ENCODE peak calls at places on chromosome 2, in five cellular contexts. H is effector memory CD4-positive, alpha-beta T cell; F is coronary artery; Z is Panc1; J is AG04450. X is an unnamed sample.

GRCh38 chr2:61415265-61415664 is 55.6 kb downstream of the USP34 start:
- DNase-seq in F (no peak), J (no peak), H (no peak), Z (no peak), X (no peak)

GRCh38 chr2:216292886-216293291 is 79.4 kb downstream of the MARCHF4 start:
- DNase-seq in Z (no peak), H (no peak), J (no peak), F (no peak), X (no peak)

GRCh38 chr2:234643407-234643806 is 146.5 kb upstream of the ARL4C start:
- DNase-seq in F (no peak), J (no peak), H (no peak), Z (no peak), X (no peak)

GRCh38 chr2:157938556-157938955 is 62.4 kb upstream of the ACVR1 start:
- DNase-seq in J (no peak), F (no peak), Z (no peak), H (no peak), X (no peak)

GRCh38 chr2:184534986-184535385 is 63.3 kb upstream of the ZNF804A start:
- DNase-seq in Z (no peak), F (no peak), H (no peak), J (no peak), X (no peak)

GRCh38 chr2:232479341-232480200 is 8.1 kb downstream of the ECEL1 start:
- DNase-seq in F (no peak), Z (no peak), H (no peak), J (no peak), X (no peak)

GRCh38 chr2:31429759-31430438 is 15.4 kb upstream of the XDH start:
- DNase-seq in F (no peak), H (peak; percentile 33), Z (no peak), J (no peak), X (no peak)

GRCh38 chr2:174711206-174711605 is 53.1 kb downstream of the CHRNA1 start:
- DNase-seq in Z (no peak), H (no peak), F (peak; percentile 16), J (peak; percentile 39), X (no peak)

GRCh38 chr2:233349005-233349998 is 5.0 kb upstream of the DGKD start:
- DNase-seq in F (no peak), J (no peak), Z (no peak), H (no peak), X (peak; percentile 59)

GRCh38 chr2:26555246-26556133 is 77.6 kb upstream of the OTOF start:
- DNase-seq in F (no peak), H (no peak), Z (no peak), J (no peak), X (no peak)

GRCh38 chr2:193556766-193557470 is 1362.2 kb upstream of the TMEFF2 start:
- DNase-seq in J (no peak), Z (no peak), H (no peak), F (no peak), X (no peak)

GRCh38 chr2:158496986-158497385 is 40.2 kb downstream of the PKP4 start:
- DNase-seq in H (no peak), Z (no peak), J (no peak), F (no peak), X (no peak)

GRCh38 chr2:54712516-54712915 is 10.9 kb upstream of the EML6 start:
- DNase-seq in H (no peak), F (no peak), Z (no peak), J (no peak), X (no peak)

GRCh38 chr2:133733856-133734255 is 165.6 kb upstream of the NCKAP5 start:
- DNase-seq in J (peak; percentile 48), F (no peak), H (no peak), Z (no peak), X (no peak)
- H3K27ac ChIP-seq in J (no peak overlapping the region), F (no peak overlapping the region), H (no peak overlapping the region), Z (no peak overlapping the region), X (no peak overlapping the region)

GRCh38 chr2:32777714-32778113 is 149.9 kb downstream of the TTC27 start:
- DNase-seq in J (no peak), Z (no peak), F (no peak), H (no peak), X (no peak)
- H3K27ac ChIP-seq in J (no peak overlapping the region), Z (no peak overlapping the region), F (no peak overlapping the region), H (no peak overlapping the region), X (no peak overlapping the region)

GRCh38 chr2:159892990-159893389 is 95.0 kb upstream of the CD302 start:
- DNase-seq in F (no peak), H (no peak), J (no peak), Z (no peak), X (no peak)
- H3K27ac ChIP-seq in F (no peak overlapping the region), H (no peak overlapping the region), J (no peak overlapping the region), Z (no peak overlapping the region), X (no peak overlapping the region)

GRCh38 chr2:236239276-236240065 is 24.7 kb downstream of the ASB18 start:
- DNase-seq in J (no peak), F (no peak), Z (no peak), H (no peak), X (no peak)

GRCh38 chr2:236238756-236239155 is 25.4 kb downstream of the ASB18 start:
- DNase-seq in J (no peak), H (no peak), F (no peak), Z (no peak), X (no peak)

GRCh38 chr2:236241181-236242056 is 22.8 kb downstream of the ASB18 start:
- DNase-seq in J (no peak), F (no peak), H (no peak), Z (no peak), X (no peak)

GRCh38 chr2:236242057-236242495 is 22.1 kb downstream of the ASB18 start:
- DNase-seq in H (no peak), J (no peak), F (no peak), Z (no peak), X (no peak)

DNA sequence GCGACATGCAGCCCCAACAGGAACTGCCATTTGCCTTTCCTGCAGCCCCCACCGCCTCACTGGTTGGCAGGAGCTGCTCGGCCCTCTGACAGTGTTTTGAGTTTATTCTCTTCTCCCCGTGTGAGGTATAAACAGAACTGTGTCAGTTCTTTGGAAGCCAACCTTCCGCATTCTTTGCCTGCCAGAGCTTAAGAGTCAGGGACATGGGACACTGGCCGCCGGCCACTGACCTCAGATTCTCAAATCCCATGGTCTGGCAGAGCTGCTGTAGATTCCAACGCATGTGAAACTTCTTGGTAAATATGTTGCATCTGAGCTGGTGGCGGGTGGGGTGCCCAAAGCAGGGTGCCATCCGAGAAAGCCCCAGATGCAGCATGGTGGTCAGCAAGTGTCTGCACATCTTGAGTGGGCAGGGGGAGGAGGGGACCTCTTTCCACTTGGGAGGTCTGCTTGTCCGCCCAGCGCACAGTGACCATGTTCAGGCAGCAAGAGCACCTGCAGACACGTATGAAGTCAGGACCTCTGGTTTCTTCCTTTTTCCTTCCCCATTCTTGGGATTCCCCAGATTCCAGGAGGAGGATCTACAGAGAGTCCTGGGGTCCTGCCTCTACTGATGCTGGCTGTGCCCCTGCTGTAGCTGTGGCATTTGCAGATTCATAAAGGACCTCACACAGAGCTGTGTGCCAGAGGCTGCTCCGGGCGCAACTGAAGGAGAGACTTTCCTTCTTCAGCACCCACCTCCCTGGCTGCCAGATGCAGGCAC is 23.8 kb downstream of the ASB18 start:
- DNase-seq in F (no peak), J (no peak), H (no peak), Z (peak; percentile 4), X (peak; percentile 90)
- H3K27ac ChIP-seq in F (no peak overlapping the region), J (no peak overlapping the region), H (no peak overlapping the region), Z (no peak overlapping the region), X (peak overlapping the region; percentile 87)

GRCh38 chr2:67626076-67626475 is 228.9 kb downstream of the ETAA1 start:
- DNase-seq in H (no peak), Z (no peak), F (no peak), J (no peak), X (no peak)
- H3K27ac ChIP-seq in H (no peak overlapping the region), Z (no peak overlapping the region), F (no peak overlapping the region), J (peak overlapping the region; percentile 47), X (no peak overlapping the region)

GRCh38 chr2:8837795-8838140 is 355 bp upstream of the KIDINS220 start:
- DNase-seq in H (no peak), F (no peak), Z (no peak), J (no peak), X (no peak)

GRCh38 chr2:8833863-8834262 is 3.5 kb downstream of the KIDINS220 start:
- DNase-seq in H (no peak), Z (no peak), J (no peak), F (no peak), X (no peak)

GRCh38 chr2:8840475-8841091 is 3.2 kb upstream of the KIDINS220 start:
- DNase-seq in Z (no peak), H (no peak), F (no peak), J (no peak), X (no peak)

GRCh38 chr2:8839189-8839965 is 2.0 kb upstream of the KIDINS220 start:
- DNase-seq in J (no peak), Z (no peak), F (no peak), H (no peak), X (no peak)

DNA sequence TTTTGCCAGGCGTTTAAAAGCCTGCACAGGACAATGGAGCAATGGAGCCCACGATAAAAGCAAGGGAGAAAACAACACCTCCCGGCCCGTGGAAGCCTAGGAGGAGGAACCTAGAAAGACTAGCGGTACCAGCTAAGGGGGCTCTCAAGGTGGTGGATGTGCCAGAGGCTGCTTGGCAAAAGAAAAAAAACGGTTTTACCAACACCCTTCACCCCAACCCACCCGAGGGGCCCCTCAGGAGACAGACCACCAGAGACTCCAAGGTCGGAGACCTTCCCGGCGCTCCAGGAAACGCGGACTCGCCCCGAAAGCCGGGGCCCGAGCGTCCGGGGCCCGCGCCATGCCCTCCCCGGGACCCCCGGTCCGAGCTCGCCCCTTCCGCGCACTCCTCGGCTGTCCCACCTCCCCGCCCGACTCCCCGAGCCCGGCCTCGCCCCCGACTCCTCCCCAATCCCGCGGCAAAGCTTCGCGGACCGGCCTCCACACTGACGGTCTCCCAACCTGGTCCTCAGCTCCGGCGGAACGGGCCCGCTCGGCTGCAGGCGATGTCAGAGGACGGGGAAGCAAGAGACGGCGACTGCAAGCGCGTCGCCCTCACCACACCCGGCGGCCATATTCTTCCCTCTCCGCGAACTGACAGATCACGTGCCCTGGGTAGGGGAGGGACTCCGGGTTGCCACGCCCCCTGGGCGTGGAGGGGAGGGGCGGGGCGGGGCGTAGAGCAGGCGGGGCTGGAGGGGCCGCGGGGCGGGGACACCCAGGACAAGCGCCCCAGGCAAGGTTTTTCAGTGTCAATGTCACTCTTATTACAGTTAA is at the start of gene KIDINS220:
- DNase-seq in Z (peak; percentile 32), H (peak; percentile 79), J (peak; percentile 56), F (peak; percentile 90), X (peak; percentile 78)
- H3K27ac ChIP-seq in Z (peak within 1 kb of the TSS; percentile 74), H (peak within 1 kb of the TSS; percentile 71), J (no peak within 1 kb of the TSS), F (peak within 1 kb of the TSS; percentile 75), X (peak within 1 kb of the TSS; percentile 97)

DNA sequence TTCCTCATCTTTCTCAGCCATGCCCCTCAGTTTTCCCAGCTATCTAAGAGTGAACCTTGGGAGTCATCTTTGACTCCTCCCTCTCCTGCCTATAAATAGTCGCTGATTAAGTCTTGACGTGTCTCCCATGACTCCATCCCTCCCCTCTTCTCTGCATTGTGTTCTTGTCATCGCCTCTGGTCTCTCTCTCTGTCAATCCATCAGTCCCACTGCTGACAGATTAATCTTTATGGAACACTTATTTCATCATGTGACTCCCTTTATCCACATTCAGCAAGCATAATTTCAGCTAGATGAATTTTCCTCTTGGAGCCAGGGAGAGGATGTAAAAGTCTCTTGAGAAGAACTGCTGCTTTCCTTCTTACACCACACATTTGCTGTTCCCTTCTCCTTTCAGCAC is 9.4 kb downstream of the ADAM23 start:
- DNase-seq in F (no peak), Z (no peak), H (no peak), J (no peak), X (no peak)
- H3K27ac ChIP-seq in F (no peak overlapping the region), Z (no peak overlapping the region), H (no peak overlapping the region), J (no peak overlapping the region), X (no peak overlapping the region)

GRCh38 chr2:59029058-59029457 is 787.9 kb upstream of the FANCL start:
- DNase-seq in Z (no peak), H (no peak), F (no peak), J (no peak), X (peak; percentile 18)

GRCh38 chr2:59032469-59032868 is 791.3 kb upstream of the FANCL start:
- DNase-seq in H (no peak), J (no peak), F (no peak), Z (no peak), X (no peak)

GRCh38 chr2:59034791-59035190 is 793.7 kb upstream of the FANCL start:
- DNase-seq in F (no peak), H (no peak), J (no peak), Z (no peak), X (no peak)
- H3K27ac ChIP-seq in F (no peak overlapping the region), H (no peak overlapping the region), J (no peak overlapping the region), Z (no peak overlapping the region), X (no peak overlapping the region)